ENCODE peak calls at places on chromosomes 1 and 21, in ten cellular contexts. S, Z, O, A, D, I, V, C, Y and U are unnamed samples.

GRCh38 chr1:180218806-180219765 is 11.0 kb upstream of the LHX4 start:
- DNase-seq in D (no peak), Z (no peak), S (no peak), C (no peak), Y (no peak), I (no peak), A (no peak), O (no peak), V (peak), U (no peak)

GRCh38 chr1:59178803-59179202 is 118.1 kb upstream of the FGGY start:
- DNase-seq in V (no peak), S (no peak), Z (no peak), A (no peak), I (peak), O (no peak), Y (no peak), C (no peak), D (no peak), U (no peak)

GRCh38 chr1:147758379-147759100 is 1.9 kb downstream of the GJA5 start:
- DNase-seq in Y (no peak), S (no peak), O (no peak), C (no peak), D (no peak), I (no peak), A (no peak), Z (no peak), V (no peak), U (no peak)

GRCh38 chr1:91091812-91092211 is 70.0 kb upstream of the ZNF644 start:
- DNase-seq in I (no peak), Y (no peak), A (no peak), Z (no peak), D (no peak), C (no peak), S (no peak), V (no peak), O (no peak), U (no peak)

GRCh38 chr21:43300496-43301423 is 126.2 kb downstream of the SIK1 start:
- DNase-seq in I (peak), Y (peak), S (no peak), V (no peak), D (no peak), Z (peak), A (no peak), C (peak), O (peak), U (no peak)

GRCh38 chr21:46151989-46152938 is 3.1 kb downstream of the FTCD start:
- DNase-seq in A (no peak), Y (peak), S (peak), D (no peak), Z (no peak), C (no peak), V (peak), O (no peak), I (peak), U (no peak)

GRCh38 chr1:161787355-161787754 is 21.2 kb downstream of the ATF6 start:
- DNase-seq in D (no peak), C (no peak), I (no peak), V (no peak), O (no peak), Z (no peak), S (no peak), Y (no peak), A (no peak), U (no peak)

GRCh38 chr1:185969524-185969991 is 235.4 kb downstream of the HMCN1 start:
- DNase-seq in S (no peak), A (no peak), Z (no peak), I (no peak), D (no peak), Y (no peak), O (no peak), C (peak), V (no peak), U (no peak)

GRCh38 chr1:187605736-187606135 is 777.0 kb downstream of the PLA2G4A start:
- DNase-seq in I (no peak), Z (no peak), C (no peak), Y (no peak), A (no peak), O (no peak), S (no peak), V (no peak), D (no peak), U (no peak)

GRCh38 chr1:231818342-231818741 is 191.8 kb downstream of the DISC1 start:
- DNase-seq in S (no peak), V (no peak), O (peak), Y (peak), Z (peak), I (no peak), D (no peak), A (no peak), C (no peak), U (no peak)

GRCh38 chr21:20207335-20207734 is 790.9 kb upstream of the NCAM2 start:
- DNase-seq in O (no peak), I (no peak), S (no peak), D (no peak), A (no peak), C (no peak), Y (no peak), V (no peak), Z (no peak), U (no peak)

GRCh38 chr1:8370928-8371327 is 53.0 kb downstream of the SLC45A1 start:
- DNase-seq in S (no peak), Y (peak), Z (no peak), O (no peak), C (peak), A (no peak), I (peak), D (no peak), V (peak), U (no peak)

GRCh38 chr1:14320518-14320917 is 278.0 kb upstream of the KAZN start:
- DNase-seq in A (peak), S (no peak), C (peak), D (no peak), O (no peak), I (no peak), Y (no peak), Z (no peak), V (no peak), U (no peak)

GRCh38 chr1:192766876-192767275 is 42.0 kb upstream of the RGS2 start:
- DNase-seq in Y (no peak), Z (no peak), I (no peak), D (no peak), S (no peak), C (no peak), A (no peak), V (no peak), O (no peak), U (no peak)

GRCh38 chr21:44846201-44846484 is 27.3 kb downstream of the PTTG1IP start:
- DNase-seq in A (no peak), I (no peak), V (no peak), O (no peak), S (no peak), C (no peak), D (no peak), Z (no peak), Y (no peak), U (no peak)

GRCh38 chr21:43768868-43769167 is 7.3 kb downstream of the CSTB start:
- DNase-seq in A (no peak), O (no peak), S (no peak), V (no peak), I (no peak), Y (no peak), D (no peak), Z (no peak), C (no peak), U (no peak)

GRCh38 chr1:27153927-27154358 is 982 bp downstream of the SLC9A1 start:
- DNase-seq in Z (no peak), S (no peak), D (no peak), A (peak), V (no peak), C (no peak), I (peak), Y (no peak), O (no peak), U (no peak)

GRCh38 chr1:51690285-51690961 is 73.5 kb downstream of the OSBPL9 start:
- DNase-seq in A (peak), O (no peak), C (peak), I (no peak), V (no peak), Y (no peak), D (no peak), Z (no peak), S (no peak), U (no peak)

GRCh38 chr21:34688715-34689114 is 19.9 kb downstream of the CLIC6 start:
- DNase-seq in V (no peak), Z (no peak), A (no peak), O (no peak), D (no peak), I (no peak), S (no peak), Y (no peak), C (no peak), U (no peak)

GRCh38 chr1:180213401-180214177 is 16.5 kb upstream of the LHX4 start:
- DNase-seq in O (no peak), Z (no peak), Y (no peak), D (no peak), I (no peak), V (peak), A (peak), C (no peak), S (no peak), U (peak)

GRCh38 chr1:26391450-26391849 is 18.9 kb upstream of the ZNF683 start:
- DNase-seq in C (peak), O (no peak), Y (no peak), D (peak), A (peak), I (no peak), V (no peak), S (no peak), Z (no peak), U (peak)

GRCh38 chr1:45359882-45360513 is 19.8 kb upstream of the MUTYH start:
- DNase-seq in A (peak), I (peak), O (peak), V (peak), S (peak), Y (peak), C (peak), Z (peak), D (no peak), U (peak)

GRCh38 chr1:247402099-247402706 is 13.8 kb upstream of the NLRP3 start:
- DNase-seq in C (no peak), V (no peak), Y (no peak), S (no peak), A (no peak), I (no peak), Z (no peak), D (no peak), O (no peak), U (no peak)

GRCh38 chr1:172801923-172802322 is 143.0 kb downstream of the FASLG start:
- DNase-seq in A (no peak), V (no peak), Y (no peak), D (no peak), I (no peak), S (no peak), Z (no peak), C (no peak), O (no peak), U (no peak)

GRCh38 chr21:41289431-41289830 is 27.2 kb upstream of the FAM3B start:
- DNase-seq in Y (no peak), O (no peak), Z (no peak), C (peak), A (peak), S (no peak), D (peak), I (no peak), V (no peak), U (no peak)

GRCh38 chr1:205141236-205142104 is 19.7 kb upstream of the RBBP5 start:
- DNase-seq in Z (peak), S (peak), O (peak), Y (peak), V (peak), D (peak), A (peak), I (peak), C (peak), U (peak)

GRCh38 chr1:231415018-231415583 is 7.0 kb downstream of the EGLN1 start:
- DNase-seq in V (no peak), I (no peak), S (no peak), O (no peak), Y (no peak), A (no peak), D (no peak), C (no peak), Z (no peak), U (no peak)

GRCh38 chr1:227891223-227891954 is 56.3 kb downstream of the WNT9A start:
- DNase-seq in C (no peak), Y (peak), Z (peak), O (peak), D (no peak), S (peak), I (peak), A (no peak), V (peak), U (no peak)

GRCh38 chr1:216057947-216058346 is 365.3 kb downstream of the USH2A start:
- DNase-seq in Y (no peak), I (no peak), Z (no peak), O (no peak), S (no peak), D (no peak), C (no peak), A (no peak), V (no peak), U (no peak)

GRCh38 chr1:180234369-180235076 is 4.5 kb downstream of the LHX4 start:
- DNase-seq in Y (no peak), Z (no peak), D (no peak), V (peak), S (no peak), A (no peak), C (no peak), O (no peak), I (no peak), U (no peak)

GRCh38 chr1:226870026-226870322 is 442 bp upstream of the PSEN2 start:
- DNase-seq in A (no peak), Z (no peak), Y (no peak), S (no peak), V (no peak), I (no peak), D (peak), O (no peak), C (no peak), U (no peak)

GRCh38 chr1:226871047-226871365 is 590 bp downstream of the PSEN2 start:
- DNase-seq in C (no peak), A (no peak), V (no peak), S (no peak), D (no peak), O (no peak), Y (no peak), I (no peak), Z (no peak), U (no peak)

GRCh38 chr1:226868726-226869125 is 1.7 kb upstream of the PSEN2 start:
- DNase-seq in C (no peak), V (no peak), O (no peak), S (no peak), A (no peak), I (no peak), Y (no peak), D (no peak), Z (no peak), U (no peak)

GRCh38 chr1:226871636-226872327 is 1.4 kb downstream of the PSEN2 start:
- DNase-seq in I (no peak), O (no peak), D (no peak), S (no peak), Y (no peak), V (no peak), A (no peak), C (no peak), Z (no peak), U (no peak)

GRCh38 chr1:226870323-226871046 is at the start of gene PSEN2:
- DNase-seq in D (peak), O (peak), V (peak), C (peak), S (peak), Z (peak), I (peak), Y (peak), A (peak), U (peak)
- TF ChIP-seq POLR2A in D (no peak), O (peak), V (no peak), C (no peak), S (peak), Z (no peak), I (peak), Y (peak), A (peak), U (no peak)

DNA sequence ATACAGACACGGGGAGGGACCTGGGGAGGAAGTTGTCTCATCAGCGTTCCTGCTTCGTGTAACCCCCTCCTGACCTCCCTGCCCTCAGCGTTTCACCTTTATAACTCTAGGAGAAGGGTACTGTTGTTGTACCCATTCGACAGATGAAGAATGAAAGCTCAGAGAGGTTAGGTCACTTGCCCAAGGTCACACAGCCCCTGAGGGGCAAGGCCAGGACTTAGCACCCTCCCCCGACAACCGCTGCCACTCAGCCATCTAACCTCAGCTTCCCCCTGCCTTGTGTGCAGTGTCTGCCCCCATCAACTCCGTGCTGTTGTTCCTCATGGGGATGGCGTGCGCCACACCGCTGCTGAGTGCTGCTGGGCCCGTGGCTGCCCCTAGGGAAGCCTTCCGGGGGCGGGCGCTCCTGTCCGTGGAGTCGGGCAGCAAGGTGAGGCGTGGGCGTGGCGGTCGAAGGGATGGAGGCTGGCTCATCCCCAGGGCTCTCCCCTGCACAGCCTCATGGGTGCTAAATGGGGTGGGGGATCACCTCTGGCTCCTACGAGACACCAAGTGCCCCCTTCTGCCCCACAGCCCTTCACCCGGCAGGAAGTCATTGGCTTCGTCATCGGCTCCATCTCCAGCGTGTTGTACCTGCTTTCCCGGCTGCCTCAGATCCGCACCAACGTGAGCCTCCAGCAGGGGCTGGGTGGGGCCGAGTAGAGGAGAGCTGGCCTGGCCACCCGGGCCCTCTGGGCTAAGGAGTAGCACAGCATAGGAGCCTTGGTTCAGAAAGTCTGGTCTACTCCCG is 14.0 kb downstream of the SLC66A1 start:
- DNase-seq in Z (no peak), A (no peak), C (no peak), S (no peak), Y (no peak), D (no peak), I (no peak), O (no peak), V (no peak), U (no peak)
- TF ChIP-seq POLR2A in Z (no peak), A (no peak), C (no peak), S (no peak), Y (no peak), D (no peak), I (no peak), O (no peak), V (no peak), U (no peak)

GRCh38 chr1:23720256-23720995 is 22.8 kb upstream of the ELOA start:
- DNase-seq in A (no peak), I (no peak), Z (no peak), V (no peak), Y (no peak), O (no peak), C (peak), S (no peak), D (no peak), U (no peak)

GRCh38 chr1:23718482-23718881 is 24.8 kb upstream of the ELOA start:
- DNase-seq in O (no peak), A (peak), I (no peak), S (no peak), D (peak), C (peak), V (no peak), Y (no peak), Z (no peak), U (no peak)

GRCh38 chr1:23722652-23723051 is 20.6 kb upstream of the ELOA start:
- DNase-seq in V (no peak), S (no peak), I (no peak), C (no peak), Z (no peak), O (no peak), D (no peak), Y (no peak), A (no peak), U (no peak)

GRCh38 chr1:23719162-23719820 is 24.0 kb upstream of the ELOA start:
- DNase-seq in V (no peak), Z (no peak), O (no peak), Y (no peak), S (no peak), A (no peak), C (peak), D (no peak), I (no peak), U (no peak)
- TF ChIP-seq POLR2A in V (no peak), Z (no peak), O (no peak), Y (no peak), S (no peak), A (no peak), C (no peak), D (no peak), I (no peak), U (no peak)

DNA sequence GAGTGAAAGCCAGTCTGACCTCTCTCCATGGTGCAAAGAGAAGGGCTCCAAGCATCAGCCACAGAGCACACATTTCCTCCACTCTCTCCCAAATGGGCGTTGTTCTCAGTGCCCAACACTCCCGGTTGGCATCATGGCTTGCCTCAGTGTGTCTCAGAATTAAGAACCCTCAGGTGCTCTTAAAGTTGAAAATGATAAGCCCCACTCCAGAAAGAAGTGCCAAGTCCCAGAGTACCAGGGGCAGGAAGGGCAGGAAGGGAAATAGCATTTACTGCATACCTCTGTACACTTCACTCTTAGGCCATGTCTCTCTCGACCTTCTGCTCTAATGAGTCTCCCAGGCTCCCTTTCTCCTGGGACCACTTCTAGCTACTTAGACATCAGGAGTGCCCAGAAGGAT is 15.2 kb upstream of the ARHGEF2 start:
- DNase-seq in V (no peak), A (no peak), Z (no peak), I (no peak), C (no peak), S (no peak), Y (no peak), D (no peak), O (no peak), U (no peak)
- TF ChIP-seq POLR2A in V (no peak), A (no peak), Z (no peak), I (no peak), C (no peak), S (no peak), Y (no peak), D (no peak), O (no peak), U (no peak)

DNA sequence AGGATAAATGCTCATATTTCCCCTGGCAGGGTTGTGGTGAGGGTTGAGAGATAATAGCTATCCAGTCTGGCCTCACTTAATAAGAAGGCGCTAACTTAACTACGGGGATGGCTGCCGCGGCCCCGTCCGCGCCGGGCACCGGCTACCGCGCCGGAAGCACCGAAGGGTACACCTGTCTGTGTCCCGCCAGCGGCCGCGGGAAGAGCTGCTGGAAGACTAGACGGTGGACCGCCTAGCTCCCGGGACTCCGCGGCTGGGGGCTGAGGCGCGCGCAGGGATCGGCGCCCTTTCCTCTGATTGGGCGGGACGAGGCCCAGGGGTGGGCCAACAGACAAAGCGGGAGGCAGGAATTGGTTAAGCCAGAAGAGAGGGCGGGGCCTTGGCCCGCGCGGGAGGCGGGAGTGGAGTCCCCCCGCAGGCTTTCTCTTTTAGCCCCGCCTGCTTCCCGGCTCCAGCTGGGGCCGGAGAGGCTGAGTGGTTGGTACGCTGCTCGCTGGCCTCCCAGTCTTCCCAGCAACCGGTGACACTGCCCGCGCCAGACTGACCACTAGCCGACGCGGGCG is at the start of gene ZNF672:
- DNase-seq in V (peak), S (peak), O (peak), I (peak), D (peak), Y (peak), A (peak), Z (peak), C (peak), U (peak)
- TF ChIP-seq POLR2A in V (no peak), S (peak), O (no peak), I (no peak), D (peak), Y (peak), A (peak), Z (no peak), C (no peak), U (peak)

DNA sequence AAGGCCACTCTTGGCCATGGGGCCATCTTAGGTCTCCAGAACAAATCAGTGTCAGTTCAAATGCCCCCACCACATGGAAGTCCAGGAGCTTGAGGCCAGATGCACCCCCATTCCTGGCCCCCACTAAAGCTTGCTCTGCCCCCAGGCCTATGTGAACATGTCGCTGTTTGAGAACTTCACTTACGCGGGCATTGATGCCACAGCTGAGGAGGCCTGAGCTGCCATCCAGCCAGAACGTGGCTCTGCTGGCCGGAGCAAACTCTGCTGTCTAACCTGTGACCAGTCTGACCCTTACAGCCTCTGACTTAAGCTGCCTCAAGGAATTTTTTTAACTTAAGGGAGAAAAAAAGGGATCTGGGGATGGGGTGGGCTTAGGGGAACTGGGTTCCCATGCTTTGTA is 15.1 kb upstream of the MPL start:
- DNase-seq in Z (no peak), I (no peak), C (no peak), D (no peak), A (no peak), S (no peak), V (peak), O (no peak), Y (no peak), U (no peak)
- TF ChIP-seq POLR2A in Z (no peak), I (no peak), C (no peak), D (no peak), A (no peak), S (no peak), V (no peak), O (no peak), Y (no peak), U (no peak)